ENCODE peak calls at places on chromosomes 16 and 17, in five cellular contexts. One of them, this sample, is unnamed.

GRCh38 chr17:72123496-72123963 is 2.7 kb downstream of the SOX9 start:
- DNase-seq in neuronal stem cell: no peak
- DNase-seq in H1: peak; percentile 60
- DNase-seq in H9: no peak
- DNase-seq in mesendoderm: no peak
- DNase-seq in this sample: no peak

GRCh38 chr17:69608114-69608513 is 193.6 kb downstream of the MAP2K6 start:
- DNase-seq in H1: no peak
- DNase-seq in neuronal stem cell: no peak
- DNase-seq in H9: no peak
- DNase-seq in mesendoderm: no peak
- DNase-seq in this sample: no peak

GRCh38 chr17:42553161-42553818 is 567 bp downstream of the HSD17B1 start:
- DNase-seq in neuronal stem cell: no peak
- DNase-seq in mesendoderm: peak; percentile 49
- DNase-seq in H1: no peak
- DNase-seq in H9: peak; percentile 86
- DNase-seq in this sample: peak; percentile 36

GRCh38 chr17:74380086-74380958 is 13.0 kb downstream of the GPR142 start:
- DNase-seq in H1: peak; percentile 56
- DNase-seq in neuronal stem cell: no peak
- DNase-seq in mesendoderm: peak; percentile 79
- DNase-seq in H9: peak; percentile 36
- DNase-seq in this sample: no peak

GRCh38 chr16:83781-84615 is 6.0 kb downstream of the MPG start:
- DNase-seq in neuronal stem cell: no peak
- DNase-seq in H9: no peak
- DNase-seq in mesendoderm: no peak
- DNase-seq in H1: no peak
- DNase-seq in this sample: peak; percentile 48

GRCh38 chr16:57882797-57883196 is 80.5 kb upstream of the KIFC3 start:
- DNase-seq in H9: no peak
- DNase-seq in neuronal stem cell: no peak
- DNase-seq in H1: no peak
- DNase-seq in mesendoderm: peak; percentile 95
- DNase-seq in this sample: no peak

GRCh38 chr16:1357906-1358566 is 6.3 kb downstream of the GNPTG start:
- DNase-seq in H1: no peak
- DNase-seq in mesendoderm: no peak
- DNase-seq in neuronal stem cell: no peak
- DNase-seq in H9: no peak
- DNase-seq in this sample: no peak

GRCh38 chr16:75306102-75306762 is 54.8 kb upstream of the BCAR1 start:
- DNase-seq in H1: no peak
- DNase-seq in H9: no peak
- DNase-seq in neuronal stem cell: no peak
- DNase-seq in mesendoderm: no peak
- DNase-seq in this sample: no peak

GRCh38 chr16:57416084-57416483 is 11.5 kb downstream of the CCL17 start:
- DNase-seq in mesendoderm: no peak
- DNase-seq in neuronal stem cell: no peak
- DNase-seq in H1: no peak
- DNase-seq in H9: no peak
- DNase-seq in this sample: no peak

GRCh38 chr17:77565166-77565565 is 393.3 kb upstream of the TNRC6C start:
- DNase-seq in H1: no peak
- DNase-seq in H9: no peak
- DNase-seq in neuronal stem cell: no peak
- DNase-seq in mesendoderm: no peak
- DNase-seq in this sample: no peak

GRCh38 chr16:70267516-70267915 is 15.8 kb upstream of the EXOSC6 start:
- DNase-seq in mesendoderm: peak; percentile 79
- DNase-seq in H9: peak; percentile 72
- DNase-seq in H1: peak; percentile 69
- DNase-seq in neuronal stem cell: no peak
- DNase-seq in this sample: peak; percentile 56

GRCh38 chr16:90037202-90037765 is 18.0 kb upstream of the DBNDD1 start:
- DNase-seq in H9: no peak
- DNase-seq in H1: no peak
- DNase-seq in neuronal stem cell: no peak
- DNase-seq in mesendoderm: no peak
- DNase-seq in this sample: no peak

GRCh38 chr17:34370997-34371395 is 8.0 kb upstream of the CCL1 start:
- DNase-seq in neuronal stem cell: no peak
- DNase-seq in mesendoderm: no peak
- DNase-seq in H1: no peak
- DNase-seq in H9: peak; percentile 8
- DNase-seq in this sample: no peak

GRCh38 chr16:7998789-7999453 is 591.4 kb downstream of the TMEM114 start:
- DNase-seq in H9: no peak
- DNase-seq in mesendoderm: peak; percentile 3
- DNase-seq in H1: no peak
- DNase-seq in neuronal stem cell: no peak
- DNase-seq in this sample: no peak

GRCh38 chr17:8681175-8681949 is 50.8 kb upstream of the MYH10 start:
- DNase-seq in H9: no peak
- DNase-seq in mesendoderm: no peak
- DNase-seq in H1: no peak
- DNase-seq in neuronal stem cell: no peak
- DNase-seq in this sample: no peak

GRCh38 chr16:24988137-24988535 is 27.0 kb downstream of the ARHGAP17 start:
- DNase-seq in H1: no peak
- DNase-seq in mesendoderm: no peak
- DNase-seq in neuronal stem cell: no peak
- DNase-seq in H9: no peak
- DNase-seq in this sample: peak; percentile 37

GRCh38 chr16:86511317-86512161 is 1.2 kb downstream of the FOXF1 start:
- DNase-seq in H9: peak; percentile 44
- DNase-seq in mesendoderm: peak; percentile 27
- DNase-seq in neuronal stem cell: peak; percentile 17
- DNase-seq in H1: no peak
- DNase-seq in this sample: peak; percentile 63

GRCh38 chr16:31474173-31474714 is 2.3 kb downstream of the TGFB1I1 start:
- DNase-seq in mesendoderm: peak; percentile 26
- DNase-seq in H9: no peak
- DNase-seq in H1: no peak
- DNase-seq in neuronal stem cell: no peak
- DNase-seq in this sample: peak; percentile 76

GRCh38 chr17:12627177-12627629 is 38.5 kb upstream of the MYOCD start:
- DNase-seq in neuronal stem cell: no peak
- DNase-seq in H9: no peak
- DNase-seq in H1: no peak
- DNase-seq in mesendoderm: no peak
- DNase-seq in this sample: peak; percentile 92

GRCh38 chr16:70659546-70659945 is 13.2 kb downstream of the IL34 start:
- DNase-seq in H9: peak; percentile 31
- DNase-seq in neuronal stem cell: no peak
- DNase-seq in H1: no peak
- DNase-seq in mesendoderm: no peak
- DNase-seq in this sample: no peak

GRCh38 chr16:75462804-75463203 is 1.7 kb downstream of the TMEM170A start:
- DNase-seq in H9: no peak
- DNase-seq in H1: no peak
- DNase-seq in mesendoderm: no peak
- DNase-seq in neuronal stem cell: no peak
- DNase-seq in this sample: peak; percentile 50

GRCh38 chr16:55901756-55902155 is 26.6 kb upstream of the CES5A start:
- DNase-seq in H1: peak; percentile 17
- DNase-seq in neuronal stem cell: no peak
- DNase-seq in mesendoderm: no peak
- DNase-seq in H9: no peak
- DNase-seq in this sample: no peak

GRCh38 chr17:52255347-52255746 is 96.8 kb upstream of the CA10 start:
- DNase-seq in neuronal stem cell: no peak
- DNase-seq in H1: no peak
- DNase-seq in mesendoderm: no peak
- DNase-seq in H9: peak; percentile 34
- DNase-seq in this sample: no peak

GRCh38 chr16:14545346-14545884 is 84.6 kb downstream of the PARN start:
- DNase-seq in mesendoderm: no peak
- DNase-seq in H9: no peak
- DNase-seq in H1: no peak
- DNase-seq in neuronal stem cell: no peak
- DNase-seq in this sample: peak; percentile 61

GRCh38 chr16:22623351-22623781 is 112.7 kb downstream of the NPIPB5 start:
- DNase-seq in mesendoderm: no peak
- DNase-seq in H9: no peak
- DNase-seq in neuronal stem cell: no peak
- DNase-seq in H1: peak; percentile 29
- DNase-seq in this sample: peak; percentile 75

GRCh38 chr17:50057521-50057991 is 1.6 kb downstream of the ITGA3 start:
- DNase-seq in neuronal stem cell: no peak
- DNase-seq in mesendoderm: no peak
- DNase-seq in H1: no peak
- DNase-seq in H9: no peak
- DNase-seq in this sample: no peak

GRCh38 chr16:6684076-6684673 is 648.5 kb upstream of the RBFOX1 start:
- DNase-seq in H9: no peak
- DNase-seq in H1: peak; percentile 66
- DNase-seq in neuronal stem cell: peak; percentile 35
- DNase-seq in mesendoderm: peak; percentile 45
- DNase-seq in this sample: no peak

DNA sequence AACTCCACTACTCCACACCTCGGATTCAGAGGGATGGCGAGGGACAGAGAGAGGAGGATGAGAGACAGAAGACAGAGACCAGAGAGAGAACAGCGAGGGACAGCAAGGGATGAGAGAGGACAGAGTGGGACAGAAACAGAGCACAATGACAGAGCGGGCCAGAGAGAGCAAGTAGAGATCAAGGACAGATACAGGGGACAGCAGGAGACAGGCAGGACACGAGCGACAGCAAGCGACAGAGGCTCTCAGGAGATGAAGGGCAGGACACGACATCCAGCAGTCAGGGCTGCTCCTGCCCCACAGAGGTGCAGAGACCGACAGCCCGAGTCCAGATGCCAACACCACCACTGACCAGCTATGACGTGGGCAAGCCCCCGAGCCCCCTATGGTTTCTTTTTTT is 14.9 kb downstream of the CORO7 start:
- DNase-seq in neuronal stem cell: no peak
- DNase-seq in H1: no peak
- DNase-seq in H9: no peak
- DNase-seq in mesendoderm: no peak
- DNase-seq in this sample: no peak
- H2BK15ac ChIP-seq in neuronal stem cell: no peak overlapping the region
- H2BK15ac ChIP-seq in H1: no peak overlapping the region
- H2BK15ac ChIP-seq in H9: no peak overlapping the region
- H2BK15ac ChIP-seq in mesendoderm: no peak overlapping the region
- H2BK15ac ChIP-seq in this sample: no peak overlapping the region

DNA sequence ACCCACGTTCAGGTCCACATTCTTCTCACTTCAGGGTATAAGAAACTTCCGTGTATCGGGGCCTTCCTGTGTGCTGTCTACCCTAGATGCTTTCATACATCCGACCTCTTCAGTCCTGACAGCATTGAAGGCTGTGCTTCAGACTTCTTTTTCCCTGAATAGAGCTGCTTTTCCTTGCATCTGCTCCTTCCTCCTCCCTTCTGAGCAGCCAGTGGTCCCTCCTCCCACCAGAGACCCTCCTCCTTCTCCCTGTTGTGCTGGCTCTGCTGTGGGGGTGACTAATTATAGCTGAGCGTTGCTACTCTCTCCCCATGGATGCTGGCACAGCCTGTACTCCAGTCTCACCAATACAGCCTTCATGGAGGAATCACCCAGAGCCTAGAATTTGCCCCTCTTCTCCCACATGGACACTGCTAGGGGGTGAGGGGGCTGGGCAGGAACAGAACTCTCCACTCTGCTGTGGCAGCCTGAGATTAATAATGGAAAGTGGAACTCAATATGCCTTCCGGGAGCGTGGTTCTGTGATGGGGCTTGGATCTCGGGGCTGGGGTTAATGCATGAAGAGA is 1.1 kb downstream of the SLC9A5 start:
- DNase-seq in H9: no peak
- DNase-seq in neuronal stem cell: no peak
- DNase-seq in H1: no peak
- DNase-seq in mesendoderm: no peak
- DNase-seq in this sample: peak; percentile 20
- H2BK15ac ChIP-seq in H9: no peak overlapping the region
- H2BK15ac ChIP-seq in neuronal stem cell: no peak overlapping the region
- H2BK15ac ChIP-seq in H1: no peak overlapping the region
- H2BK15ac ChIP-seq in mesendoderm: no peak overlapping the region
- H2BK15ac ChIP-seq in this sample: peak overlapping the region; percentile 36

GRCh38 chr17:82446649-82447048 is 3.9 kb downstream of the CYBC1 start:
- DNase-seq in H1: no peak
- DNase-seq in neuronal stem cell: no peak
- DNase-seq in H9: no peak
- DNase-seq in mesendoderm: no peak
- DNase-seq in this sample: no peak

GRCh38 chr17:82449136-82449882 is 1.2 kb downstream of the CYBC1 start:
- DNase-seq in H9: peak; percentile 71
- DNase-seq in mesendoderm: peak; percentile 31
- DNase-seq in H1: no peak
- DNase-seq in neuronal stem cell: no peak
- DNase-seq in this sample: no peak

GRCh38 chr17:82452162-82452561 is 1.6 kb upstream of the CYBC1 start:
- DNase-seq in mesendoderm: no peak
- DNase-seq in H9: no peak
- DNase-seq in neuronal stem cell: no peak
- DNase-seq in H1: no peak
- DNase-seq in this sample: no peak

GRCh38 chr17:82449883-82450356 is 632 bp downstream of the CYBC1 start:
- DNase-seq in mesendoderm: no peak
- DNase-seq in H1: no peak
- DNase-seq in H9: no peak
- DNase-seq in neuronal stem cell: no peak
- DNase-seq in this sample: no peak

DNA sequence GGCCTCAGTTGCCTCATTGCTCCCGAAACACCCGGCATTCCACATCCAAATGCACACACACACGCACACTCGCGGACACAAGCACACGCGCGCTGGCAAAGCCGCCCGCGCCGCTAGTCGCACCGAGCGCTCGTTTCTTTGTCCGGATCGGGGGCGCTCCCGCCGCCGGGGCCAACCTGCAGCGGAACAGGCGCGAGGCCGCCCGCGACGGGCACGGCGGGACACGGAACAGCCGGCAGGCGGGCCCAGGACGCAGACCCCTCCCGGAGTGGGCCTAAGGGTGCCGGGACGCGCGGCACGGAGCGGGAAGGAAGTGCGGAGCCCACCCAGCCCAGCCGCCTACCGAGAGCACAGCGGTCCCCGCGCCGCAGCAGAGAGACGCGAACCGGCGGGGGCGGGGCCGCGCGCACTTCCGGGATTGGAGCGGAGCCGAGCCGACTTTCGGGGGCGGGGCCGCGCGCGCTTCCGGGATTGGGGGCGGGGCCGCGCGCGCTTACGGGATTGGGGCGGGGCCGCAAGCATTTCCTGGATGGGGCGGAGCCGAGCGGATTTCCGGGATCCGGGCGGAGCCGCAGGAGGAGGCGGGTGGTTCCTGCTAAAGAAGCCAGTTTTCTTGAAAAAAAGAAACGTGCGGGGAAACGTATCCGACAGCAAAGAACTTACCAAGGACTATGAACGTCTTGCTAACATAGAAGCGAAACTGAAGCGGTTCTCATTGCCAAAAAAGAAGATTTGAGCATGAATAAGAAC is at the start of gene CYBC1:
- DNase-seq in H1: peak; percentile 95
- DNase-seq in mesendoderm: peak; percentile 93
- DNase-seq in H9: peak; percentile 96
- DNase-seq in neuronal stem cell: peak; percentile 92
- DNase-seq in this sample: peak; percentile 93
- H2BK15ac ChIP-seq in H1: peak within 1 kb of the TSS; percentile 29
- H2BK15ac ChIP-seq in mesendoderm: no peak within 1 kb of the TSS
- H2BK15ac ChIP-seq in H9: no peak within 1 kb of the TSS
- H2BK15ac ChIP-seq in neuronal stem cell: no peak within 1 kb of the TSS
- H2BK15ac ChIP-seq in this sample: peak within 1 kb of the TSS; percentile 73

GRCh38 chr16:29995330-29995910 is at the start of gene HIRIP3:
- DNase-seq in mesendoderm: peak; percentile 91
- DNase-seq in H9: peak; percentile 86
- DNase-seq in H1: peak; percentile 88
- DNase-seq in neuronal stem cell: peak; percentile 76
- DNase-seq in this sample: peak; percentile 81
- H2BK15ac ChIP-seq in mesendoderm: no peak within 1 kb of the TSS
- H2BK15ac ChIP-seq in H9: no peak within 1 kb of the TSS
- H2BK15ac ChIP-seq in H1: peak within 1 kb of the TSS; percentile 77
- H2BK15ac ChIP-seq in neuronal stem cell: no peak within 1 kb of the TSS
- H2BK15ac ChIP-seq in this sample: peak within 1 kb of the TSS; percentile 53